ENCODE peak calls at places on chromosomes 3 and 15, in eight cellular contexts. One of them, this sample, is unnamed.

GRCh38 chr3:171874879-171875278 is 31.7 kb downstream of the TMEM212 start:
- DNase-seq in left lung: no peak
- DNase-seq in effector memory CD4-positive, alpha-beta T cell: no peak
- DNase-seq in endothelial cell of umbilical vein: no peak
- DNase-seq in SK-N-SH: no peak
- DNase-seq in RWPE2: no peak
- DNase-seq in uterus: no peak
- DNase-seq in H9: no peak
- DNase-seq in this sample: no peak

GRCh38 chr3:177624523-177625495 is 427.5 kb upstream of the TBL1XR1 start:
- DNase-seq in left lung: no peak
- DNase-seq in effector memory CD4-positive, alpha-beta T cell: peak; percentile 11
- DNase-seq in endothelial cell of umbilical vein: peak; percentile 77
- DNase-seq in SK-N-SH: no peak
- DNase-seq in RWPE2: no peak
- DNase-seq in uterus: no peak
- DNase-seq in H9: no peak
- DNase-seq in this sample: no peak

GRCh38 chr15:52682776-52683175 is 3.6 kb upstream of the ATOSA start:
- DNase-seq in left lung: no peak
- DNase-seq in effector memory CD4-positive, alpha-beta T cell: no peak
- DNase-seq in endothelial cell of umbilical vein: no peak
- DNase-seq in SK-N-SH: no peak
- DNase-seq in RWPE2: no peak
- DNase-seq in uterus: no peak
- DNase-seq in H9: no peak
- DNase-seq in this sample: no peak

GRCh38 chr3:42668403-42668740 is 14.9 kb downstream of the ZBTB47 start:
- DNase-seq in left lung: no peak
- DNase-seq in effector memory CD4-positive, alpha-beta T cell: no peak
- DNase-seq in endothelial cell of umbilical vein: no peak
- DNase-seq in SK-N-SH: no peak
- DNase-seq in RWPE2: no peak
- DNase-seq in uterus: no peak
- DNase-seq in H9: no peak
- DNase-seq in this sample: no peak

GRCh38 chr3:123447749-123448502 is 964 bp downstream of the ADCY5 start:
- DNase-seq in left lung: no peak
- DNase-seq in effector memory CD4-positive, alpha-beta T cell: no peak
- DNase-seq in endothelial cell of umbilical vein: no peak
- DNase-seq in SK-N-SH: peak; percentile 83
- DNase-seq in RWPE2: no peak
- DNase-seq in uterus: no peak
- DNase-seq in H9: peak; percentile 70
- DNase-seq in this sample: no peak

GRCh38 chr3:179933079-179933478 is 103.7 kb downstream of the PEX5L start:
- DNase-seq in left lung: no peak
- DNase-seq in effector memory CD4-positive, alpha-beta T cell: no peak
- DNase-seq in endothelial cell of umbilical vein: no peak
- DNase-seq in SK-N-SH: no peak
- DNase-seq in RWPE2: no peak
- DNase-seq in uterus: no peak
- DNase-seq in H9: no peak
- DNase-seq in this sample: no peak

GRCh38 chr3:28386049-28386448 is 37.4 kb upstream of the AZI2 start:
- DNase-seq in left lung: no peak
- DNase-seq in effector memory CD4-positive, alpha-beta T cell: no peak
- DNase-seq in endothelial cell of umbilical vein: no peak
- DNase-seq in SK-N-SH: no peak
- DNase-seq in RWPE2: no peak
- DNase-seq in uterus: no peak
- DNase-seq in H9: no peak
- DNase-seq in this sample: no peak

GRCh38 chr15:71471347-71471746 is 339.0 kb upstream of the NR2E3 start:
- DNase-seq in left lung: no peak
- DNase-seq in effector memory CD4-positive, alpha-beta T cell: no peak
- DNase-seq in endothelial cell of umbilical vein: no peak
- DNase-seq in SK-N-SH: no peak
- DNase-seq in RWPE2: peak; percentile 88
- DNase-seq in uterus: no peak
- DNase-seq in H9: no peak
- DNase-seq in this sample: no peak

GRCh38 chr15:25331860-25332259 is 107.0 kb downstream of the UBE3A start:
- DNase-seq in left lung: no peak
- DNase-seq in effector memory CD4-positive, alpha-beta T cell: no peak
- DNase-seq in endothelial cell of umbilical vein: no peak
- DNase-seq in SK-N-SH: no peak
- DNase-seq in RWPE2: no peak
- DNase-seq in uterus: no peak
- DNase-seq in H9: no peak
- DNase-seq in this sample: no peak

GRCh38 chr3:169748670-169749069 is 16.2 kb downstream of the TERC start:
- DNase-seq in left lung: no peak
- DNase-seq in effector memory CD4-positive, alpha-beta T cell: no peak
- DNase-seq in endothelial cell of umbilical vein: no peak
- DNase-seq in SK-N-SH: no peak
- DNase-seq in RWPE2: no peak
- DNase-seq in uterus: no peak
- DNase-seq in H9: no peak
- DNase-seq in this sample: no peak

GRCh38 chr3:128867200-128868125 is 12.0 kb upstream of the ACAD9 start:
- DNase-seq in left lung: no peak
- DNase-seq in effector memory CD4-positive, alpha-beta T cell: no peak
- DNase-seq in endothelial cell of umbilical vein: no peak
- DNase-seq in SK-N-SH: no peak
- DNase-seq in RWPE2: no peak
- DNase-seq in uterus: no peak
- DNase-seq in H9: no peak
- DNase-seq in this sample: no peak

GRCh38 chr3:72892081-72892763 is 4.4 kb downstream of the GXYLT2 start:
- DNase-seq in left lung: no peak
- DNase-seq in effector memory CD4-positive, alpha-beta T cell: no peak
- DNase-seq in endothelial cell of umbilical vein: no peak
- DNase-seq in SK-N-SH: no peak
- DNase-seq in RWPE2: no peak
- DNase-seq in uterus: peak; percentile 70
- DNase-seq in H9: no peak
- DNase-seq in this sample: no peak

GRCh38 chr3:38519000-38519399 is 22.9 kb downstream of the EXOG start:
- DNase-seq in left lung: no peak
- DNase-seq in effector memory CD4-positive, alpha-beta T cell: no peak
- DNase-seq in endothelial cell of umbilical vein: no peak
- DNase-seq in SK-N-SH: no peak
- DNase-seq in RWPE2: no peak
- DNase-seq in uterus: no peak
- DNase-seq in H9: no peak
- DNase-seq in this sample: no peak

GRCh38 chr3:69282191-69282590 is 103.7 kb downstream of the FRMD4B start:
- DNase-seq in left lung: no peak
- DNase-seq in effector memory CD4-positive, alpha-beta T cell: no peak
- DNase-seq in endothelial cell of umbilical vein: peak; percentile 34
- DNase-seq in SK-N-SH: no peak
- DNase-seq in RWPE2: no peak
- DNase-seq in uterus: no peak
- DNase-seq in H9: no peak
- DNase-seq in this sample: no peak

GRCh38 chr3:39809995-39810595 is 686 bp downstream of the MYRIP start:
- DNase-seq in left lung: no peak
- DNase-seq in effector memory CD4-positive, alpha-beta T cell: no peak
- DNase-seq in endothelial cell of umbilical vein: peak; percentile 43
- DNase-seq in SK-N-SH: no peak
- DNase-seq in RWPE2: no peak
- DNase-seq in uterus: no peak
- DNase-seq in H9: peak; percentile 43
- DNase-seq in this sample: peak; percentile 10

GRCh38 chr3:173785004-173785403 is 387.5 kb downstream of the NLGN1 start:
- DNase-seq in left lung: no peak
- DNase-seq in effector memory CD4-positive, alpha-beta T cell: no peak
- DNase-seq in endothelial cell of umbilical vein: no peak
- DNase-seq in SK-N-SH: peak; percentile 6
- DNase-seq in RWPE2: no peak
- DNase-seq in uterus: no peak
- DNase-seq in H9: peak; percentile 33
- DNase-seq in this sample: no peak

GRCh38 chr3:30502051-30502741 is 104.2 kb upstream of the TGFBR2 start:
- DNase-seq in left lung: no peak
- DNase-seq in effector memory CD4-positive, alpha-beta T cell: no peak
- DNase-seq in endothelial cell of umbilical vein: no peak
- DNase-seq in SK-N-SH: no peak
- DNase-seq in RWPE2: no peak
- DNase-seq in uterus: no peak
- DNase-seq in H9: no peak
- DNase-seq in this sample: no peak

GRCh38 chr15:49888727-49889126 is 230.3 kb downstream of the ATP8B4 start:
- DNase-seq in left lung: no peak
- DNase-seq in effector memory CD4-positive, alpha-beta T cell: no peak
- DNase-seq in endothelial cell of umbilical vein: no peak
- DNase-seq in SK-N-SH: peak; percentile 18
- DNase-seq in RWPE2: no peak
- DNase-seq in uterus: no peak
- DNase-seq in H9: no peak
- DNase-seq in this sample: no peak

GRCh38 chr3:117708601-117709000 is 999.0 kb downstream of the TUSC7 start:
- DNase-seq in left lung: no peak
- DNase-seq in effector memory CD4-positive, alpha-beta T cell: no peak
- DNase-seq in endothelial cell of umbilical vein: no peak
- DNase-seq in SK-N-SH: no peak
- DNase-seq in RWPE2: no peak
- DNase-seq in uterus: no peak
- DNase-seq in H9: no peak
- DNase-seq in this sample: no peak

GRCh38 chr15:87623832-87624231 is 632.7 kb downstream of the NTRK3 start:
- DNase-seq in left lung: no peak
- DNase-seq in effector memory CD4-positive, alpha-beta T cell: no peak
- DNase-seq in endothelial cell of umbilical vein: no peak
- DNase-seq in SK-N-SH: no peak
- DNase-seq in RWPE2: no peak
- DNase-seq in uterus: no peak
- DNase-seq in H9: peak; percentile 64
- DNase-seq in this sample: no peak

GRCh38 chr3:20160230-20160629 is 25.8 kb downstream of the SGO1 start:
- DNase-seq in left lung: no peak
- DNase-seq in effector memory CD4-positive, alpha-beta T cell: no peak
- DNase-seq in endothelial cell of umbilical vein: no peak
- DNase-seq in SK-N-SH: no peak
- DNase-seq in RWPE2: no peak
- DNase-seq in uterus: no peak
- DNase-seq in H9: no peak
- DNase-seq in this sample: no peak

GRCh38 chr3:101676765-101677435 is at the start of gene ZBTB11:
- DNase-seq in left lung: peak; percentile 99
- DNase-seq in effector memory CD4-positive, alpha-beta T cell: peak; percentile 99
- DNase-seq in endothelial cell of umbilical vein: peak; percentile 100
- DNase-seq in SK-N-SH: peak; percentile 94
- DNase-seq in RWPE2: peak; percentile 98
- DNase-seq in uterus: peak; percentile 100
- DNase-seq in H9: peak; percentile 99
- DNase-seq in this sample: peak; percentile 99

GRCh38 chr3:52470920-52471319 is 15.5 kb downstream of the NISCH start:
- DNase-seq in left lung: no peak
- DNase-seq in effector memory CD4-positive, alpha-beta T cell: no peak
- DNase-seq in endothelial cell of umbilical vein: no peak
- DNase-seq in SK-N-SH: no peak
- DNase-seq in RWPE2: peak; percentile 39
- DNase-seq in uterus: no peak
- DNase-seq in H9: peak; percentile 21
- DNase-seq in this sample: no peak

GRCh38 chr3:157131861-157132260 is 28.1 kb downstream of the CCNL1 start:
- DNase-seq in left lung: no peak
- DNase-seq in effector memory CD4-positive, alpha-beta T cell: no peak
- DNase-seq in endothelial cell of umbilical vein: peak; percentile 11
- DNase-seq in SK-N-SH: no peak
- DNase-seq in RWPE2: no peak
- DNase-seq in uterus: no peak
- DNase-seq in H9: no peak
- DNase-seq in this sample: no peak
- H3K4me1 ChIP-seq in left lung: peaks cover 81% of the 10 kb centered on the region
- H3K4me1 ChIP-seq in effector memory CD4-positive, alpha-beta T cell: peaks cover 44% of the 10 kb centered on the region
- H3K4me1 ChIP-seq in endothelial cell of umbilical vein: peaks cover 39% of the 10 kb centered on the region
- H3K4me1 ChIP-seq in SK-N-SH: peaks cover 68% of the 10 kb centered on the region
- H3K4me1 ChIP-seq in RWPE2: peaks cover 78% of the 10 kb centered on the region
- H3K4me1 ChIP-seq in uterus: peaks cover 8% of the 10 kb centered on the region
- H3K4me1 ChIP-seq in H9: peaks cover 2% of the 10 kb centered on the region
- H3K4me1 ChIP-seq in this sample: peaks cover 69% of the 10 kb centered on the region

GRCh38 chr3:195123196-195123805 is 147.7 kb downstream of the XXYLT1 start:
- DNase-seq in left lung: no peak
- DNase-seq in effector memory CD4-positive, alpha-beta T cell: no peak
- DNase-seq in endothelial cell of umbilical vein: no peak
- DNase-seq in SK-N-SH: peak; percentile 70
- DNase-seq in RWPE2: no peak
- DNase-seq in uterus: no peak
- DNase-seq in H9: peak; percentile 53
- DNase-seq in this sample: no peak
- H3K4me1 ChIP-seq in left lung: no peaks in the 10 kb centered on the region
- H3K4me1 ChIP-seq in effector memory CD4-positive, alpha-beta T cell: no peaks in the 10 kb centered on the region
- H3K4me1 ChIP-seq in endothelial cell of umbilical vein: peaks cover 41% of the 10 kb centered on the region
- H3K4me1 ChIP-seq in SK-N-SH: no peaks in the 10 kb centered on the region
- H3K4me1 ChIP-seq in RWPE2: peaks cover 10% of the 10 kb centered on the region
- H3K4me1 ChIP-seq in uterus: peaks cover 6% of the 10 kb centered on the region
- H3K4me1 ChIP-seq in H9: peaks cover 8% of the 10 kb centered on the region
- H3K4me1 ChIP-seq in this sample: peaks cover 12% of the 10 kb centered on the region

DNA sequence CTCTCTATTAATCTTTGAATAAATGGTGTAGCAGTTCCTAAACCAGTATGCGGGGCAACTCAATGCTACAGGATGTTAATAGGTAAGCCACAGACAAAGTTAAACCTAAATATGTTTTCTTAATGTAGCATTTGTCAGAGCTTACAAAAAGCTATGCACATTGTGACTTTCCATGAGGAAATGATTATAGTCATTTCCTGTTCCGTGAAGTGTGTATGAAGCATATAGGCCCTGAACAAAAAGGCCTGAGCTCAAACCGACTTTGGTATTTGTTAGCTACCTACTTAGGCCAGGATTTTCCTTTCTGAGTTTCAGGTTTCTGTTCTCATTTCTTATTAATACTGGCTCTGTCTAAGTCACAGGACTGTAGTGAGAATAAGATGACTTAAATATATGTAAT is 14.2 kb downstream of the ZNF80 start:
- DNase-seq in left lung: no peak
- DNase-seq in effector memory CD4-positive, alpha-beta T cell: no peak
- DNase-seq in endothelial cell of umbilical vein: peak; percentile 76
- DNase-seq in SK-N-SH: no peak
- DNase-seq in RWPE2: no peak
- DNase-seq in uterus: no peak
- DNase-seq in H9: no peak
- DNase-seq in this sample: no peak
- H3K4me1 ChIP-seq in left lung: no peaks in the 10 kb centered on the region
- H3K4me1 ChIP-seq in effector memory CD4-positive, alpha-beta T cell: peaks cover 46% of the 10 kb centered on the region
- H3K4me1 ChIP-seq in endothelial cell of umbilical vein: peaks cover 16% of the 10 kb centered on the region
- H3K4me1 ChIP-seq in SK-N-SH: no peaks in the 10 kb centered on the region
- H3K4me1 ChIP-seq in RWPE2: no peaks in the 10 kb centered on the region
- H3K4me1 ChIP-seq in uterus: no peaks in the 10 kb centered on the region
- H3K4me1 ChIP-seq in H9: peaks cover 5% of the 10 kb centered on the region
- H3K4me1 ChIP-seq in this sample: no peaks in the 10 kb centered on the region

DNA sequence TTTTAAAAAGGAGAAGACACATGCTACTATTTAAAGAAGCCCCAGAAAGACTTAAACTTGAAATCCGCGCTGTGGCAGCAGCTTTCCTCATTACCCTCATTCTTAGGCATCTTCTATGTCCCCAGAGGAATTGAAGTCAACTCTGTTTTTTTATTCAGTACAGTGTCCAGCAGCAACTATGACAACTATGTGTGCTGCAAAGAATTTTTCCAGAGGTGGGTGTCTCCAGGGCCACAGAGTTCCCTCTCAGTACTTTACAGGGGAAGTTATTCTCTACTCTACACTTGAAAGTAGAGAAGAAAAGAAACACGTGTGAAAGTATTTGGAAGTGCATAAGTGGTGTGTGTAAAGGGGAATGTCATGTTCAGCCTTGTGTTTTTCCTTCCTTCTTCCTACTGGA is 32.0 kb downstream of the GATM start:
- DNase-seq in left lung: no peak
- DNase-seq in effector memory CD4-positive, alpha-beta T cell: no peak
- DNase-seq in endothelial cell of umbilical vein: no peak
- DNase-seq in SK-N-SH: no peak
- DNase-seq in RWPE2: no peak
- DNase-seq in uterus: no peak
- DNase-seq in H9: no peak
- DNase-seq in this sample: no peak
- H3K4me1 ChIP-seq in left lung: no peaks in the 10 kb centered on the region
- H3K4me1 ChIP-seq in effector memory CD4-positive, alpha-beta T cell: no peaks in the 10 kb centered on the region
- H3K4me1 ChIP-seq in endothelial cell of umbilical vein: no peaks in the 10 kb centered on the region
- H3K4me1 ChIP-seq in SK-N-SH: no peaks in the 10 kb centered on the region
- H3K4me1 ChIP-seq in RWPE2: no peaks in the 10 kb centered on the region
- H3K4me1 ChIP-seq in uterus: no peaks in the 10 kb centered on the region
- H3K4me1 ChIP-seq in H9: no peaks in the 10 kb centered on the region
- H3K4me1 ChIP-seq in this sample: peaks cover 12% of the 10 kb centered on the region